ENCODE peak calls at places on chromosomes 3 and 15, in five cellular contexts. One of them, this sample, is unnamed.

GRCh38 chr3:7306900-7307299 is 446.0 kb downstream of the GRM7 start:
- DNase-seq in SK-N-SH: no peak
- DNase-seq in stomach: no peak
- DNase-seq in tibial nerve: no peak
- DNase-seq in A549: no peak
- DNase-seq in this sample: no peak

GRCh38 chr3:187630421-187630820 is 39.8 kb downstream of the SST start:
- DNase-seq in SK-N-SH: no peak
- DNase-seq in stomach: no peak
- DNase-seq in tibial nerve: no peak
- DNase-seq in A549: no peak
- DNase-seq in this sample: no peak

GRCh38 chr3:16179261-16179660 is 4.8 kb downstream of the GALNT15 start:
- DNase-seq in SK-N-SH: no peak
- DNase-seq in stomach: no peak
- DNase-seq in tibial nerve: no peak
- DNase-seq in A549: no peak
- DNase-seq in this sample: no peak

GRCh38 chr15:31238906-31239305 is 87.7 kb upstream of the KLF13 start:
- DNase-seq in SK-N-SH: no peak
- DNase-seq in stomach: no peak
- DNase-seq in tibial nerve: no peak
- DNase-seq in A549: no peak
- DNase-seq in this sample: no peak

GRCh38 chr15:89018235-89018634 is 70.0 kb upstream of the ABHD2 start:
- DNase-seq in SK-N-SH: no peak
- DNase-seq in stomach: no peak
- DNase-seq in tibial nerve: peak; percentile 59
- DNase-seq in A549: no peak
- DNase-seq in this sample: no peak

GRCh38 chr3:31288641-31289100 is 244.1 kb upstream of the STT3B start:
- DNase-seq in SK-N-SH: no peak
- DNase-seq in stomach: peak; percentile 37
- DNase-seq in tibial nerve: peak; percentile 15
- DNase-seq in A549: peak; percentile 44
- DNase-seq in this sample: no peak

GRCh38 chr3:36488077-36488789 is 107.9 kb downstream of the STAC start:
- DNase-seq in SK-N-SH: no peak
- DNase-seq in stomach: no peak
- DNase-seq in tibial nerve: no peak
- DNase-seq in A549: no peak
- DNase-seq in this sample: no peak

GRCh38 chr3:124686028-124686670 is 44.1 kb upstream of the UMPS start:
- DNase-seq in SK-N-SH: no peak
- DNase-seq in stomach: no peak
- DNase-seq in tibial nerve: no peak
- DNase-seq in A549: no peak
- DNase-seq in this sample: no peak

GRCh38 chr15:40155270-40155910 is 5.5 kb upstream of the BUB1B start:
- DNase-seq in SK-N-SH: no peak
- DNase-seq in stomach: peak; percentile 75
- DNase-seq in tibial nerve: no peak
- DNase-seq in A549: no peak
- DNase-seq in this sample: no peak

GRCh38 chr15:99476413-99477222 is 89.2 kb upstream of the MEF2A start:
- DNase-seq in SK-N-SH: peak; percentile 78
- DNase-seq in stomach: peak; percentile 43
- DNase-seq in tibial nerve: peak; percentile 27
- DNase-seq in A549: peak; percentile 85
- DNase-seq in this sample: peak; percentile 83

GRCh38 chr3:122324871-122325323 is at the start of gene CSTA:
- DNase-seq in SK-N-SH: no peak
- DNase-seq in stomach: no peak
- DNase-seq in tibial nerve: no peak
- DNase-seq in A549: no peak
- DNase-seq in this sample: no peak

GRCh38 chr3:111252795-111253194 is 181.2 kb downstream of the NECTIN3 start:
- DNase-seq in SK-N-SH: peak; percentile 4
- DNase-seq in stomach: no peak
- DNase-seq in tibial nerve: no peak
- DNase-seq in A549: no peak
- DNase-seq in this sample: no peak

GRCh38 chr3:27666708-27667107 is 55.4 kb downstream of the EOMES start:
- DNase-seq in SK-N-SH: peak; percentile 72
- DNase-seq in stomach: no peak
- DNase-seq in tibial nerve: peak; percentile 50
- DNase-seq in A549: no peak
- DNase-seq in this sample: no peak

GRCh38 chr3:32095431-32095830 is 11.0 kb upstream of the GPD1L start:
- DNase-seq in SK-N-SH: no peak
- DNase-seq in stomach: no peak
- DNase-seq in tibial nerve: no peak
- DNase-seq in A549: peak; percentile 29
- DNase-seq in this sample: no peak

GRCh38 chr3:83453010-83453409 is 1505.8 kb upstream of the CADM2 start:
- DNase-seq in SK-N-SH: no peak
- DNase-seq in stomach: no peak
- DNase-seq in tibial nerve: no peak
- DNase-seq in A549: no peak
- DNase-seq in this sample: no peak

GRCh38 chr3:10950476-10951294 is 41.9 kb upstream of the SLC6A1 start:
- DNase-seq in SK-N-SH: peak; percentile 65
- DNase-seq in stomach: no peak
- DNase-seq in tibial nerve: peak; percentile 49
- DNase-seq in A549: peak; percentile 64
- DNase-seq in this sample: no peak

GRCh38 chr3:54427951-54428871 is 305.9 kb downstream of the CACNA2D3 start:
- DNase-seq in SK-N-SH: peak; percentile 53
- DNase-seq in stomach: peak; percentile 45
- DNase-seq in tibial nerve: peak; percentile 78
- DNase-seq in A549: peak; percentile 17
- DNase-seq in this sample: no peak

GRCh38 chr3:4720316-4721075 is 227.3 kb downstream of the ITPR1 start:
- DNase-seq in SK-N-SH: no peak
- DNase-seq in stomach: peak; percentile 82
- DNase-seq in tibial nerve: peak; percentile 80
- DNase-seq in A549: peak; percentile 70
- DNase-seq in this sample: no peak

GRCh38 chr3:150786791-150787190 is 23.8 kb upstream of the SIAH2 start:
- DNase-seq in SK-N-SH: no peak
- DNase-seq in stomach: no peak
- DNase-seq in tibial nerve: no peak
- DNase-seq in A549: no peak
- DNase-seq in this sample: no peak

GRCh38 chr3:166274342-166274741 is 437.1 kb upstream of the BCHE start:
- DNase-seq in SK-N-SH: no peak
- DNase-seq in stomach: no peak
- DNase-seq in tibial nerve: no peak
- DNase-seq in A549: no peak
- DNase-seq in this sample: no peak

GRCh38 chr15:82663186-82663600 is 16.0 kb upstream of the CPEB1 start:
- DNase-seq in SK-N-SH: no peak
- DNase-seq in stomach: peak; percentile 49
- DNase-seq in tibial nerve: peak; percentile 31
- DNase-seq in A549: peak; percentile 40
- DNase-seq in this sample: peak; percentile 77

GRCh38 chr3:30315452-30315851 is 290.9 kb upstream of the TGFBR2 start:
- DNase-seq in SK-N-SH: no peak
- DNase-seq in stomach: no peak
- DNase-seq in tibial nerve: no peak
- DNase-seq in A549: no peak
- DNase-seq in this sample: no peak

GRCh38 chr3:102125197-102125993 is 276.1 kb downstream of the NFKBIZ start:
- DNase-seq in SK-N-SH: no peak
- DNase-seq in stomach: no peak
- DNase-seq in tibial nerve: no peak
- DNase-seq in A549: no peak
- DNase-seq in this sample: no peak

GRCh38 chr3:50126287-50127211 is 28.6 kb upstream of the SEMA3F start:
- DNase-seq in SK-N-SH: peak; percentile 58
- DNase-seq in stomach: peak; percentile 65
- DNase-seq in tibial nerve: no peak
- DNase-seq in A549: no peak
- DNase-seq in this sample: no peak

GRCh38 chr15:63487076-63487757 is 17.2 kb upstream of the USP3 start:
- DNase-seq in SK-N-SH: peak; percentile 86
- DNase-seq in stomach: peak; percentile 95
- DNase-seq in tibial nerve: peak; percentile 97
- DNase-seq in A549: peak; percentile 96
- DNase-seq in this sample: peak; percentile 94

GRCh38 chr3:142209655-142210054 is 15.7 kb downstream of the GK5 start:
- DNase-seq in SK-N-SH: no peak
- DNase-seq in stomach: no peak
- DNase-seq in tibial nerve: peak; percentile 26
- DNase-seq in A549: no peak
- DNase-seq in this sample: peak; percentile 75

GRCh38 chr15:101276501-101277037 is 716 bp downstream of the SELENOS start:
- DNase-seq in SK-N-SH: peak; percentile 65
- DNase-seq in stomach: no peak
- DNase-seq in tibial nerve: no peak
- DNase-seq in A549: no peak
- DNase-seq in this sample: no peak

GRCh38 chr3:53602866-53603265 is 108.5 kb downstream of the CACNA1D start:
- DNase-seq in SK-N-SH: no peak
- DNase-seq in stomach: no peak
- DNase-seq in tibial nerve: no peak
- DNase-seq in A549: no peak
- DNase-seq in this sample: peak; percentile 54

GRCh38 chr15:28934645-28935044 is 48.9 kb downstream of the APBA2 start:
- DNase-seq in SK-N-SH: no peak
- DNase-seq in stomach: no peak
- DNase-seq in tibial nerve: no peak
- DNase-seq in A549: no peak
- DNase-seq in this sample: peak; percentile 25
- H3K4me3 ChIP-seq in SK-N-SH: no peak overlapping the region
- H3K4me3 ChIP-seq in stomach: no peak overlapping the region
- H3K4me3 ChIP-seq in tibial nerve: no peak overlapping the region
- H3K4me3 ChIP-seq in A549: no peak overlapping the region
- H3K4me3 ChIP-seq in this sample: no peak overlapping the region

GRCh38 chr3:60307800-60308199 is 943.5 kb downstream of the FHIT start:
- DNase-seq in SK-N-SH: no peak
- DNase-seq in stomach: no peak
- DNase-seq in tibial nerve: no peak
- DNase-seq in A549: no peak
- DNase-seq in this sample: no peak

GRCh38 chr3:60309539-60310268 is 941.5 kb downstream of the FHIT start:
- DNase-seq in SK-N-SH: no peak
- DNase-seq in stomach: no peak
- DNase-seq in tibial nerve: no peak
- DNase-seq in A549: no peak
- DNase-seq in this sample: no peak

GRCh38 chr3:60303160-60303559 is 948.1 kb downstream of the FHIT start:
- DNase-seq in SK-N-SH: no peak
- DNase-seq in stomach: no peak
- DNase-seq in tibial nerve: no peak
- DNase-seq in A549: no peak
- DNase-seq in this sample: no peak

GRCh38 chr3:60301142-60301541 is 950.1 kb downstream of the FHIT start:
- DNase-seq in SK-N-SH: no peak
- DNase-seq in stomach: no peak
- DNase-seq in tibial nerve: no peak
- DNase-seq in A549: no peak
- DNase-seq in this sample: no peak

GRCh38 chr3:60304103-60304502 is 947.1 kb downstream of the FHIT start:
- DNase-seq in SK-N-SH: no peak
- DNase-seq in stomach: no peak
- DNase-seq in tibial nerve: no peak
- DNase-seq in A549: no peak
- DNase-seq in this sample: no peak
- TF ChIP-seq EP300 in SK-N-SH: no peak
- TF ChIP-seq EP300 in stomach: no peak
- TF ChIP-seq EP300 in tibial nerve: no peak
- TF ChIP-seq EP300 in A549: no peak
- TF ChIP-seq EP300 in this sample: no peak

GRCh38 chr3:33425456-33425855 is 14.7 kb downstream of the UBP1 start:
- DNase-seq in SK-N-SH: no peak
- DNase-seq in stomach: no peak
- DNase-seq in tibial nerve: no peak
- DNase-seq in A549: no peak
- DNase-seq in this sample: no peak
- H3K27ac ChIP-seq in SK-N-SH: no peak overlapping the region
- H3K27ac ChIP-seq in stomach: no peak overlapping the region
- H3K27ac ChIP-seq in tibial nerve: no peak overlapping the region
- H3K27ac ChIP-seq in A549: no peak overlapping the region
- H3K27ac ChIP-seq in this sample: no peak overlapping the region

GRCh38 chr15:96409231-96410138 is 79.0 kb downstream of the NR2F2 start:
- DNase-seq in SK-N-SH: peak; percentile 33
- DNase-seq in stomach: no peak
- DNase-seq in tibial nerve: no peak
- DNase-seq in A549: no peak
- DNase-seq in this sample: no peak
- H3K4me3 ChIP-seq in SK-N-SH: no peak overlapping the region
- H3K4me3 ChIP-seq in stomach: peak overlapping the region; percentile 50
- H3K4me3 ChIP-seq in tibial nerve: peak overlapping the region; percentile 40
- H3K4me3 ChIP-seq in A549: no peak overlapping the region
- H3K4me3 ChIP-seq in this sample: peak overlapping the region; percentile 45

DNA sequence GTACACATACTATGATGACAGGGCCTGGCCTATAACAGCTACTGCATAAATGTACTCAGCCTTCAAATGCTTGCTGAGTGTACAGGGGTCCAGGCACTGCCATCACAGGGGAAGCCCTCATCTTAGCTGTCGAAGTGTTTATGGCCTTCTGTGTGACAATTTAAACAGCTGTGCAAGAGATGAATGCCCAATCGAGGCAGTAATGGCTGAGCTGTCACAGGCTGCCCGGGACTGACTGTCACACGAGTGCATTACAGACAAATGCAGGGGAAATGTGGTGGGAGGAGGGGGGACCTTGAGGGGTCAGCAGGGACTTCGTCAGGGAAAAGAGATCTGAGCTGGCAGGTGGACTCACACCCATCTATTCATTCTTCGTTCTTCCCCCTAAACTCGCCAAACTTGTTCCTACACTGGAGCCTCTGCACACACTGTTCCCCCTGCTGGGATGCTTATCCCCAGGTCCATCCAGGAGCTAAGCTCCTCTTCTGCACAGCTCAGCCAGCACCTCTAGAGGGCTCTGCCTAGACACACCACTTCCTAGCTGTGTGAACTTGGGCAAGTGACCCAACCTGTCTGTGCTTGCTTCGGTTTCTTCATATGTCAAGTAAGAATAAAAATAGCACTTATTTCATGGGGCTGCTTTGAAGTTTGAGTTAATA is 156.2 kb upstream of the IQSEC1 start:
- DNase-seq in SK-N-SH: peak; percentile 71
- DNase-seq in stomach: no peak
- DNase-seq in tibial nerve: no peak
- DNase-seq in A549: peak; percentile 58
- DNase-seq in this sample: no peak
- TF ChIP-seq EP300 in SK-N-SH: no peak
- TF ChIP-seq EP300 in stomach: no peak
- TF ChIP-seq EP300 in tibial nerve: no peak
- TF ChIP-seq EP300 in A549: no peak
- TF ChIP-seq EP300 in this sample: no peak

This sample was measured in suprapubic skin.